ENCODE peak calls at places on chromosomes 5 and 9, in six cellular contexts. One of them, this sample, is unnamed.
A peak's percentile ranks its signal among the peaks of the same experiment; 100 is the strongest.

GRCh38 chr5:17398439-17398838 is 99.6 kb upstream of the TAF11L2 start:
- DNase-seq in NCI-H345: no peak
- DNase-seq in stimulated activated CD4-positive, alpha-beta T cell treated with anti-CD3 and anti-CD28 coated beads, Interleukin-1b, Interleukin-23, amount 100 ng/mL, for 24 hours: no peak
- DNase-seq in Calu3: no peak
- DNase-seq in Kasumi-1: peak; percentile 29
- DNase-seq in AG08396: peak; percentile 64
- DNase-seq in this sample: no peak

GRCh38 chr5:178227929-178228328 is 4.7 kb downstream of the PHYKPL start:
- DNase-seq in NCI-H345: no peak
- DNase-seq in stimulated activated CD4-positive, alpha-beta T cell treated with anti-CD3 and anti-CD28 coated beads, Interleukin-1b, Interleukin-23, amount 100 ng/mL, for 24 hours: no peak
- DNase-seq in Calu3: no peak
- DNase-seq in Kasumi-1: no peak
- DNase-seq in AG08396: no peak
- DNase-seq in this sample: no peak

GRCh38 chr5:6745706-6746217 is 32.5 kb downstream of the TENT4A start:
- DNase-seq in NCI-H345: peak; percentile 43
- DNase-seq in stimulated activated CD4-positive, alpha-beta T cell treated with anti-CD3 and anti-CD28 coated beads, Interleukin-1b, Interleukin-23, amount 100 ng/mL, for 24 hours: no peak
- DNase-seq in Calu3: peak; percentile 36
- DNase-seq in Kasumi-1: peak; percentile 51
- DNase-seq in AG08396: peak; percentile 67
- DNase-seq in this sample: peak; percentile 49

GRCh38 chr9:127989094-127989493 is 8.3 kb upstream of the EEIG1 start:
- DNase-seq in NCI-H345: no peak
- DNase-seq in stimulated activated CD4-positive, alpha-beta T cell treated with anti-CD3 and anti-CD28 coated beads, Interleukin-1b, Interleukin-23, amount 100 ng/mL, for 24 hours: no peak
- DNase-seq in Calu3: no peak
- DNase-seq in Kasumi-1: no peak
- DNase-seq in AG08396: no peak
- DNase-seq in this sample: no peak

GRCh38 chr9:135283621-135284020 is 196.0 kb upstream of the PPP1R26 start:
- DNase-seq in NCI-H345: no peak
- DNase-seq in stimulated activated CD4-positive, alpha-beta T cell treated with anti-CD3 and anti-CD28 coated beads, Interleukin-1b, Interleukin-23, amount 100 ng/mL, for 24 hours: no peak
- DNase-seq in Calu3: no peak
- DNase-seq in Kasumi-1: no peak
- DNase-seq in AG08396: no peak
- DNase-seq in this sample: no peak

GRCh38 chr9:108040783-108041182 is 551.2 kb upstream of the KLF4 start:
- DNase-seq in NCI-H345: no peak
- DNase-seq in stimulated activated CD4-positive, alpha-beta T cell treated with anti-CD3 and anti-CD28 coated beads, Interleukin-1b, Interleukin-23, amount 100 ng/mL, for 24 hours: no peak
- DNase-seq in Calu3: peak; percentile 6
- DNase-seq in Kasumi-1: no peak
- DNase-seq in AG08396: no peak
- DNase-seq in this sample: no peak

GRCh38 chr5:106361905-106362304 is 1308.8 kb downstream of the EFNA5 start:
- DNase-seq in NCI-H345: no peak
- DNase-seq in stimulated activated CD4-positive, alpha-beta T cell treated with anti-CD3 and anti-CD28 coated beads, Interleukin-1b, Interleukin-23, amount 100 ng/mL, for 24 hours: no peak
- DNase-seq in Calu3: no peak
- DNase-seq in Kasumi-1: no peak
- DNase-seq in AG08396: no peak
- DNase-seq in this sample: no peak

GRCh38 chr5:38401145-38401544 is 142.8 kb downstream of the EGFLAM start:
- DNase-seq in NCI-H345: no peak
- DNase-seq in stimulated activated CD4-positive, alpha-beta T cell treated with anti-CD3 and anti-CD28 coated beads, Interleukin-1b, Interleukin-23, amount 100 ng/mL, for 24 hours: no peak
- DNase-seq in Calu3: no peak
- DNase-seq in Kasumi-1: no peak
- DNase-seq in AG08396: no peak
- DNase-seq in this sample: no peak

GRCh38 chr5:116814656-116815055 is 240.0 kb upstream of the SEMA6A start:
- DNase-seq in NCI-H345: no peak
- DNase-seq in stimulated activated CD4-positive, alpha-beta T cell treated with anti-CD3 and anti-CD28 coated beads, Interleukin-1b, Interleukin-23, amount 100 ng/mL, for 24 hours: no peak
- DNase-seq in Calu3: peak; percentile 29
- DNase-seq in Kasumi-1: no peak
- DNase-seq in AG08396: no peak
- DNase-seq in this sample: no peak

GRCh38 chr9:89778100-89779085 is 173.6 kb downstream of the GADD45G start:
- DNase-seq in NCI-H345: no peak
- DNase-seq in stimulated activated CD4-positive, alpha-beta T cell treated with anti-CD3 and anti-CD28 coated beads, Interleukin-1b, Interleukin-23, amount 100 ng/mL, for 24 hours: no peak
- DNase-seq in Calu3: no peak
- DNase-seq in Kasumi-1: no peak
- DNase-seq in AG08396: no peak
- DNase-seq in this sample: no peak

GRCh38 chr5:94884294-94884693 is 265.8 kb downstream of the SLF1 start:
- DNase-seq in NCI-H345: no peak
- DNase-seq in stimulated activated CD4-positive, alpha-beta T cell treated with anti-CD3 and anti-CD28 coated beads, Interleukin-1b, Interleukin-23, amount 100 ng/mL, for 24 hours: no peak
- DNase-seq in Calu3: no peak
- DNase-seq in Kasumi-1: no peak
- DNase-seq in AG08396: no peak
- DNase-seq in this sample: no peak

GRCh38 chr5:168057905-168058304 is 233.5 kb upstream of the WWC1 start:
- DNase-seq in NCI-H345: no peak
- DNase-seq in stimulated activated CD4-positive, alpha-beta T cell treated with anti-CD3 and anti-CD28 coated beads, Interleukin-1b, Interleukin-23, amount 100 ng/mL, for 24 hours: no peak
- DNase-seq in Calu3: no peak
- DNase-seq in Kasumi-1: no peak
- DNase-seq in AG08396: no peak
- DNase-seq in this sample: no peak

GRCh38 chr5:103410174-103410573 is 151.6 kb downstream of the MACIR start:
- DNase-seq in NCI-H345: no peak
- DNase-seq in stimulated activated CD4-positive, alpha-beta T cell treated with anti-CD3 and anti-CD28 coated beads, Interleukin-1b, Interleukin-23, amount 100 ng/mL, for 24 hours: no peak
- DNase-seq in Calu3: no peak
- DNase-seq in Kasumi-1: no peak
- DNase-seq in AG08396: no peak
- DNase-seq in this sample: no peak

This sample was measured in pons.